ENCODE peak calls at places on chromosomes 1 and 21, in four cellular contexts. O, P, S and Q are unnamed samples.

GRCh38 chr1:109739738-109740614 is 862 bp downstream of the GSTM3 start:
- DNase-seq in P (peak), S (peak), O (no peak), Q (peak)

GRCh38 chr1:175338447-175339135 is 146.0 kb upstream of the KIAA0040 start:
- DNase-seq in O (no peak), S (peak), P (peak), Q (peak)

GRCh38 chr1:112057736-112058135 is 68.3 kb upstream of the KCND3 start:
- DNase-seq in O (no peak), S (no peak), P (no peak), Q (peak)

GRCh38 chr1:198118136-198118535 is 38.7 kb upstream of the NEK7 start:
- DNase-seq in S (no peak), O (no peak), P (no peak), Q (no peak)

GRCh38 chr1:219906924-219907771 is 21.2 kb downstream of the SLC30A10 start:
- DNase-seq in S (peak), O (no peak), P (peak), Q (no peak)

GRCh38 chr1:6770727-6771567 is 14.3 kb upstream of the CAMTA1 start:
- DNase-seq in S (peak), O (no peak), P (no peak), Q (peak)

GRCh38 chr1:228007054-228007800 is 429 bp downstream of the WNT3A start:
- DNase-seq in P (no peak), O (no peak), S (no peak), Q (peak)

GRCh38 chr1:58929667-58930325 is 145.9 kb upstream of the JUN start:
- DNase-seq in O (no peak), S (no peak), P (peak), Q (no peak)

GRCh38 chr1:20689645-20690056 is 28.2 kb downstream of the KIF17 start:
- DNase-seq in S (peak), P (no peak), O (no peak), Q (no peak)

GRCh38 chr1:5404412-5405203 is 587.6 kb downstream of the NPHP4 start:
- DNase-seq in O (no peak), S (no peak), P (no peak), Q (no peak)

GRCh38 chr1:160607051-160608032 is 28.0 kb upstream of the CD84 start:
- DNase-seq in S (peak), P (peak), O (peak), Q (peak)

GRCh38 chr1:151547119-151547899 is 7.2 kb downstream of the TUFT1 start:
- DNase-seq in S (peak), O (no peak), P (no peak), Q (no peak)

GRCh38 chr1:20271498-20272400 is 18.9 kb upstream of the VWA5B1 start:
- DNase-seq in P (no peak), O (no peak), S (no peak), Q (peak)

GRCh38 chr1:185681034-185681633 is 53.1 kb upstream of the HMCN1 start:
- DNase-seq in O (peak), S (peak), P (peak), Q (peak)

GRCh38 chr21:31201548-31201947 is 142.5 kb downstream of the TIAM1 start:
- DNase-seq in S (no peak), O (peak), P (no peak), Q (no peak)

GRCh38 chr1:20992327-20993056 is 184.2 kb downstream of the EIF4G3 start:
- DNase-seq in S (no peak), O (no peak), P (no peak), Q (no peak)

GRCh38 chr1:30990594-30990993 is 74.9 kb downstream of the PUM1 start:
- DNase-seq in S (no peak), P (no peak), O (no peak), Q (no peak)

GRCh38 chr1:226444901-226445300 is 37.0 kb upstream of the PARP1 start:
- DNase-seq in P (no peak), S (no peak), O (peak), Q (no peak)

GRCh38 chr1:160674415-160674814 is 27.6 kb upstream of the SLAMF1 start:
- DNase-seq in P (no peak), O (no peak), S (no peak), Q (no peak)

GRCh38 chr1:80869299-80869698 is 931.4 kb upstream of the ADGRL2 start:
- DNase-seq in O (no peak), P (no peak), S (no peak), Q (no peak)
- H3K4me2 ChIP-seq in O (no peak), P (no peak), S (no peak), Q (no peak)

DNA sequence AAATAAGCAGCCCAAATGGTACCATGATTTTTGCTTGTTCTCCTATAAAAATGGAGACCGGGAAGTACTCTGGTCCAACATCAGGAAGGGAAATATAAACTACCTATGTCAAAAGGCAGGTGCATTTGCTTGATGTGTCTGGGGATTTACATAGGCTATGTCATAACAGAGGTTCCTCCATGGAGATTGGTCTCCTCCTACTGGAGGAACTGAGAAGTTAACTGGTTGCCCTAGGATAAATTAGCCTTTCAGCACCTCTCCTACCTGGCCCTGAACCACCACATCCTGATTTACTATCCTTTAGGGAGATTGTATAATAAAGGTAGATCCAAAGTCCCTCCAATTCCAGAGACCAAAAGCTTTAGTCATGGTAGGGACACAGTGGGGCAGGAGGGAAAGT is 1109.3 kb upstream of the B3GALT2 start:
- DNase-seq in P (no peak), O (no peak), S (peak), Q (no peak)
- TF ChIP-seq NFIC in P (no peak), O (no peak), S (no peak), Q (no peak)

GRCh38 chr1:239778221-239778813 is 313.4 kb upstream of the FMN2 start:
- DNase-seq in P (no peak), O (no peak), S (no peak), Q (no peak)
- H2AFZ ChIP-seq in P (no peak), O (no peak), S (no peak), Q (no peak)

GRCh38 chr1:119363162-119363561 is 5.4 kb upstream of the HAO2 start:
- DNase-seq in P (no peak), S (no peak), O (no peak), Q (no peak)

GRCh38 chr1:119366424-119366823 is 2.2 kb upstream of the HAO2 start:
- DNase-seq in O (no peak), P (no peak), S (no peak), Q (no peak)

GRCh38 chr1:119361611-119362010 is 7.0 kb upstream of the HAO2 start:
- DNase-seq in O (no peak), P (no peak), S (no peak), Q (no peak)

GRCh38 chr1:119367332-119368124 is 1.1 kb upstream of the HAO2 start:
- DNase-seq in S (peak), P (peak), O (no peak), Q (peak)

GRCh38 chr1:119364640-119365039 is 3.9 kb upstream of the HAO2 start:
- DNase-seq in P (no peak), S (no peak), O (no peak), Q (no peak)
- H3K4me2 ChIP-seq in P (no peak), S (no peak), O (no peak), Q (no peak)

GRCh38 chr1:171985639-171986038 is 144.3 kb downstream of the DNM3 start:
- DNase-seq in O (no peak), S (no peak), P (peak), Q (peak)
- TF ChIP-seq NFIC in O (no peak), S (no peak), P (no peak), Q (no peak)

GRCh38 chr1:94580367-94581115 is 39.0 kb upstream of the F3 start:
- DNase-seq in O (no peak), S (peak), P (no peak), Q (no peak)
- H2AFZ ChIP-seq in O (no peak), S (peak), P (peak), Q (peak)

GRCh38 chr1:88708011-88708410 is 23.9 kb downstream of the PKN2 start:
- DNase-seq in P (no peak), O (no peak), S (no peak), Q (no peak)
- H3K4me2 ChIP-seq in P (no peak), O (no peak), S (no peak), Q (no peak)

GRCh38 chr1:173410133-173410793 is 66.9 kb upstream of the PRDX6 start:
- DNase-seq in P (no peak), O (no peak), S (no peak), Q (no peak)
- TF ChIP-seq NFIC in P (no peak), O (no peak), S (no peak), Q (no peak)